ENCODE peak calls at places on chromosome 2, in ten cellular contexts. B, U, J, S, A, N, V, T, D and G are unnamed samples.

GRCh38 chr2:11807156-11808015 is 61.0 kb downstream of the LPIN1 start:
- DNase-seq in B (no peak), U (no peak), J (peak; percentile 25), S (peak; percentile 8), A (no peak), N (no peak), V (no peak), T (no peak), D (no peak), G (no peak)

GRCh38 chr2:10285578-10286198 is 17.0 kb upstream of the HPCAL1 start:
- DNase-seq in B (no peak), U (no peak), J (no peak), S (peak; percentile 49), A (no peak), N (peak; percentile 81), V (peak; percentile 98), T (no peak), D (peak; percentile 49), G (peak; percentile 69)

GRCh38 chr2:216554755-216555154 is 56.1 kb downstream of the RPL37A start:
- DNase-seq in B (peak; percentile 59), U (no peak), J (no peak), S (no peak), A (no peak), N (no peak), V (no peak), T (no peak), D (no peak), G (no peak)

GRCh38 chr2:120810639-120811038 is 75.0 kb downstream of the GLI2 start:
- DNase-seq in B (no peak), U (no peak), J (no peak), S (no peak), A (no peak), N (no peak), V (no peak), T (no peak), D (no peak), G (no peak)

GRCh38 chr2:52918551-52918950 is 849.1 kb upstream of the CHAC2 start:
- DNase-seq in B (no peak), U (no peak), J (no peak), S (peak; percentile 66), A (no peak), N (no peak), V (no peak), T (no peak), D (no peak), G (no peak)

GRCh38 chr2:228869601-228870264 is 401.4 kb downstream of the PID1 start:
- DNase-seq in B (no peak), U (no peak), J (no peak), S (no peak), A (no peak), N (no peak), V (no peak), T (no peak), D (no peak), G (no peak)

GRCh38 chr2:217895070-217895635 is 107.6 kb downstream of the TNS1 start:
- DNase-seq in B (no peak), U (no peak), J (no peak), S (no peak), A (no peak), N (no peak), V (no peak), T (no peak), D (no peak), G (no peak)

GRCh38 chr2:62196278-62196901 is 475 bp downstream of the B3GNT2 start:
- DNase-seq in B (no peak), U (peak; percentile 33), J (peak; percentile 75), S (no peak), A (peak; percentile 50), N (no peak), V (peak; percentile 79), T (no peak), D (peak; percentile 32), G (no peak)

GRCh38 chr2:74374509-74375205 is 5.5 kb downstream of the DCTN1 start:
- DNase-seq in B (peak; percentile 93), U (no peak), J (no peak), S (peak; percentile 83), A (no peak), N (peak; percentile 96), V (peak; percentile 87), T (no peak), D (no peak), G (peak; percentile 19)

GRCh38 chr2:172200495-172201085 is 97.9 kb upstream of the DLX2 start:
- DNase-seq in B (no peak), U (no peak), J (peak; percentile 19), S (peak; percentile 28), A (no peak), N (no peak), V (no peak), T (no peak), D (peak; percentile 64), G (peak; percentile 77)

GRCh38 chr2:33108483-33109443 is 162.0 kb downstream of the LTBP1 start:
- DNase-seq in B (no peak), U (no peak), J (no peak), S (peak; percentile 67), A (no peak), N (no peak), V (no peak), T (no peak), D (no peak), G (peak; percentile 32)

GRCh38 chr2:197126630-197127029 is 183.9 kb downstream of the ANKRD44 start:
- DNase-seq in B (no peak), U (no peak), J (no peak), S (no peak), A (no peak), N (no peak), V (no peak), T (no peak), D (no peak), G (no peak)

GRCh38 chr2:6017887-6018286 is 325.7 kb downstream of the SOX11 start:
- DNase-seq in B (no peak), U (no peak), J (no peak), S (no peak), A (no peak), N (no peak), V (no peak), T (no peak), D (no peak), G (no peak)

GRCh38 chr2:70852824-70853223 is 17.2 kb upstream of the CD207 start:
- DNase-seq in B (no peak), U (no peak), J (no peak), S (no peak), A (no peak), N (no peak), V (no peak), T (no peak), D (peak; percentile 56), G (no peak)